ENCODE peak calls at places on chromosomes 5 and 9, in eight cellular contexts. R, P, Y, X, Q, F, A and H are unnamed samples.
A peak's percentile ranks its signal among the peaks of the same experiment; 100 is the strongest.

GRCh38 chr9:72585737-72586136 is 64.3 kb downstream of the TMC1 start:
- DNase-seq in R (no peak), P (no peak), Y (peak; percentile 79), X (no peak), Q (peak; percentile 67), F (no peak), A (no peak), H (peak; percentile 77)

GRCh38 chr5:142782976-142783539 is 12.9 kb downstream of the ARHGAP26 start:
- DNase-seq in R (no peak), P (no peak), Y (no peak), X (peak; percentile 40), Q (no peak), F (peak; percentile 26), A (no peak), H (no peak)

GRCh38 chr5:65290677-65291076 is 191.0 kb downstream of the ADAMTS6 start:
- DNase-seq in R (no peak), P (no peak), Y (no peak), X (no peak), Q (no peak), F (no peak), A (no peak), H (no peak)

GRCh38 chr5:122089614-122090013 is 11.6 kb upstream of the LOX start:
- DNase-seq in R (peak; percentile 94), P (no peak), Y (peak; percentile 84), X (no peak), Q (no peak), F (no peak), A (no peak), H (no peak)

GRCh38 chr9:87372401-87372851 is 125.2 kb upstream of the DAPK1 start:
- DNase-seq in R (no peak), P (no peak), Y (no peak), X (no peak), Q (no peak), F (no peak), A (no peak), H (no peak)

GRCh38 chr5:158284242-158284641 is 425.3 kb upstream of the CLINT1 start:
- DNase-seq in R (no peak), P (no peak), Y (no peak), X (no peak), Q (no peak), F (no peak), A (peak; percentile 52), H (no peak)

GRCh38 chr9:2657427-2657826 is 35.8 kb downstream of the VLDLR start:
- DNase-seq in R (no peak), P (no peak), Y (no peak), X (no peak), Q (no peak), F (no peak), A (peak; percentile 74), H (peak; percentile 100)

GRCh38 chr9:134708672-134709038 is 67.1 kb downstream of the COL5A1 start:
- DNase-seq in R (no peak), P (no peak), Y (no peak), X (no peak), Q (no peak), F (no peak), A (no peak), H (no peak)

GRCh38 chr5:57780306-57780958 is 297.8 kb upstream of the ACTBL2 start:
- DNase-seq in R (no peak), P (no peak), Y (peak; percentile 37), X (no peak), Q (no peak), F (no peak), A (no peak), H (no peak)

GRCh38 chr5:158819095-158819494 is 280.6 kb downstream of the EBF1 start:
- DNase-seq in R (no peak), P (no peak), Y (no peak), X (no peak), Q (no peak), F (no peak), A (peak; percentile 68), H (no peak)

GRCh38 chr5:34486160-34486765 is 169.9 kb upstream of the RAI14 start:
- DNase-seq in R (peak; percentile 70), P (peak; percentile 66), Y (peak; percentile 91), X (peak; percentile 79), Q (peak; percentile 74), F (peak; percentile 71), A (peak; percentile 74), H (peak; percentile 79)

GRCh38 chr9:99076483-99077171 is 28.3 kb upstream of the TGFBR1 start:
- DNase-seq in R (no peak), P (no peak), Y (no peak), X (no peak), Q (no peak), F (no peak), A (no peak), H (peak; percentile 50)